ENCODE peak calls at places on chromosomes 4 and X, in seven cellular contexts. O, A, F, Y, V, J and M are unnamed samples.
A peak's percentile ranks its signal among the peaks of the same experiment; 100 is the strongest.

GRCh38 chr4:4852591-4853362 is 6.7 kb upstream of the MSX1 start:
- DNase-seq in J (no peak), O (no peak), V (peak; percentile 79), Y (no peak), A (no peak), F (peak; percentile 31), M (peak; percentile 22)

GRCh38 chr4:100849319-100849718 is 331.5 kb upstream of the EMCN start:
- DNase-seq in O (no peak), J (no peak), V (no peak), A (no peak), Y (no peak), F (no peak), M (no peak)

GRCh38 chr4:14375816-14376215 is 626.5 kb upstream of the CPEB2 start:
- DNase-seq in A (no peak), V (no peak), F (no peak), J (no peak), O (no peak), Y (no peak), M (no peak)

GRCh38 chr4:8552024-8552423 is 28.2 kb upstream of the GPR78 start:
- DNase-seq in Y (no peak), V (peak; percentile 3), A (no peak), O (no peak), F (no peak), J (no peak), M (no peak)

GRCh38 chr4:95548738-95549245 is at the start of gene UNC5C:
- DNase-seq in O (no peak), Y (no peak), A (no peak), F (no peak), J (no peak), V (peak; percentile 82), M (peak; percentile 32)

GRCh38 chrX:118370921-118371624 is 25.2 kb downstream of the WDR44 start:
- DNase-seq in A (no peak), F (no peak), V (no peak), Y (peak; percentile 2), J (no peak), O (no peak), M (no peak)

GRCh38 chr4:137283737-137284136 is 248.6 kb downstream of the PCDH18 start:
- DNase-seq in V (peak; percentile 3), F (no peak), Y (no peak), J (no peak), A (no peak), O (no peak), M (no peak)

GRCh38 chr4:40998680-40999358 is 215.5 kb downstream of the APBB2 start:
- DNase-seq in O (no peak), Y (no peak), A (no peak), V (no peak), F (no peak), J (peak; percentile 69), M (peak; percentile 66)

GRCh38 chr4:41882622-41883347 is 52.4 kb upstream of the TMEM33 start:
- DNase-seq in F (peak; percentile 84), Y (no peak), A (no peak), J (no peak), V (peak; percentile 90), O (no peak), M (peak; percentile 35)

GRCh38 chr4:80202190-80202711 is 4.9 kb downstream of the PRDM8 start:
- DNase-seq in F (no peak), A (no peak), Y (no peak), V (no peak), O (no peak), J (no peak), M (peak; percentile 77)

GRCh38 chr4:54005475-54005874 is 58.9 kb downstream of the CHIC2 start:
- DNase-seq in A (no peak), O (no peak), F (no peak), J (no peak), V (no peak), Y (no peak), M (no peak)

GRCh38 chrX:16687514-16687913 is 25.0 kb downstream of the CTPS2 start:
- DNase-seq in Y (no peak), F (no peak), V (no peak), A (no peak), J (no peak), O (no peak), M (no peak)

GRCh38 chr4:3245676-3246075 is 3.3 kb upstream of the MSANTD1 start:
- DNase-seq in F (no peak), J (no peak), Y (no peak), A (no peak), V (no peak), O (no peak), M (no peak)

GRCh38 chr4:3247399-3248177 is 1.4 kb upstream of the MSANTD1 start:
- DNase-seq in Y (no peak), J (no peak), V (no peak), A (no peak), F (no peak), O (no peak), M (no peak)

GRCh38 chr4:3248178-3248480 is 830 bp upstream of the MSANTD1 start:
- DNase-seq in A (no peak), F (no peak), V (no peak), O (no peak), J (no peak), Y (no peak), M (no peak)

GRCh38 chr4:3244747-3245146 is 4.2 kb upstream of the MSANTD1 start:
- DNase-seq in V (no peak), J (no peak), F (no peak), Y (no peak), O (no peak), A (no peak), M (no peak)

DNA sequence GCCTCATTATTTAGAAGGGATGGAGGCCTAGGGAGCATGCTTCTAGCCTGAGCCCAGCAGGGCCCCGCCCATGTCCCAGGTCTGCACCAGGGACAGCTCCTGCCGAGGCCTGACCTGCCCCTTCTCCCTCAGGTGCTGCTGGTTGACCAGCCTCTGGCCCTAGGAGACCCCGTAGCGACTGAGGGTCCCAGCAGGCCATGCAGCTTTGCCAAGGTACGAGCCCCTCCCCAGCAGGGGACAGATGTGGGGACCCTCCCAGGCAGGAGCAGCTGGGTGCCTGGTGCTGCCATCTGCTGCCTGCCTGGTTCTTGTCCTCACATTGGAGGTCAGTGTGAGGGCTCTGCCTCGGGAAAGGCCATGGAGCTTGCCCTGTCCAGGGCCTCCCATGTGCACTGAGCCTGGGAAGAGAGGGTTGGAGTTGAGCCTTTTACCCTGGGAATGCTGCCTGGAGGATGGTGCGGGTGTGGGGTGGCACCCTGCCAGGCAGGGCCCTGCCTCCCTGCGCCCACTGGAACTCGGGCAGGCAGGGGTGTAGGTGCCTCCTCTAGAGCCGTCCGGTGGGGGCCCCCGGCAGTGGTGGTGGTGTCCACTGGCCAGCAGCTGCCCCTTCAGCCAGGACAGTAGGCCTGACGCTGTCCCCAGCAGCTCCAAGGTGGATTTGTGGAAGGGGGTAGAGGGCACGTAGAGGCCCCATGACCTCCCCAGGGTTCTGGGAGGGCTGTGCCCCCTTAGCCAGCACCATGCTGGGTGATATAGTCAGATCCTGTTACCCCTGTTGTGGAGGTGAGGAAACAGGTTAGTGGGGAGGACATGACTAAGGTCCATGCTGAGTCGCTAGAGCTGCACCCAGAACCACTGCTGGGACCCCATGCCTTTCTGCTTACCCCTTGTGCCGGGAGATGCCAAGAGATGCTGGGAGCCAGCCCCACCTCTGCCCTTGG is 2.2 kb upstream of the MSANTD1 start:
- DNase-seq in F (no peak), A (no peak), V (no peak), O (no peak), Y (no peak), J (no peak), M (no peak)
- TF ChIP-seq CTCF in F (no peak), A (no peak), V (no peak), O (no peak), Y (peak; percentile 72), J (no peak), M (peak; percentile 5)

DNA sequence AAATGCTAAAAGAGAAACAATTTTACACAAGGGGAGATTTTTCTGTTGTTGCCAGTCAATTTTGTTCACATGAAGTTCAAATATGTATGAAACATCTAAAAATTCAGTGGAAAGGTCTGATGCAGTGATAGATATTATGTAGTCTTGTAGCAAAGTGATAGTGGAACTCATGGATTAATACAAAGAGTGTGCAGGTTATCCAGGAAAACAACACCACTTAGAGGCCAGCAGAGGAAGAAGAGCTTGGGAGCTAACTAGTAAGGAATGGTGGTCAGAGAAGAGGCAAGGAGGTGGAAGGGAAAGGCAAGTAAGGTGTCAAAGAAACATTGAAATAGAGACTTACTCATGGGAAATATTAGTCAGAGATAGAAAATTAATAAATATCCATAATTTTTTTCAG is 395.6 kb downstream of the MAPK10 start:
- DNase-seq in F (no peak), A (no peak), J (no peak), V (no peak), O (no peak), Y (no peak), M (peak; percentile 28)
- TF ChIP-seq MAX in F (no peak), A (no peak), J (no peak), V (no peak), O (no peak), Y (no peak), M (no peak)

DNA sequence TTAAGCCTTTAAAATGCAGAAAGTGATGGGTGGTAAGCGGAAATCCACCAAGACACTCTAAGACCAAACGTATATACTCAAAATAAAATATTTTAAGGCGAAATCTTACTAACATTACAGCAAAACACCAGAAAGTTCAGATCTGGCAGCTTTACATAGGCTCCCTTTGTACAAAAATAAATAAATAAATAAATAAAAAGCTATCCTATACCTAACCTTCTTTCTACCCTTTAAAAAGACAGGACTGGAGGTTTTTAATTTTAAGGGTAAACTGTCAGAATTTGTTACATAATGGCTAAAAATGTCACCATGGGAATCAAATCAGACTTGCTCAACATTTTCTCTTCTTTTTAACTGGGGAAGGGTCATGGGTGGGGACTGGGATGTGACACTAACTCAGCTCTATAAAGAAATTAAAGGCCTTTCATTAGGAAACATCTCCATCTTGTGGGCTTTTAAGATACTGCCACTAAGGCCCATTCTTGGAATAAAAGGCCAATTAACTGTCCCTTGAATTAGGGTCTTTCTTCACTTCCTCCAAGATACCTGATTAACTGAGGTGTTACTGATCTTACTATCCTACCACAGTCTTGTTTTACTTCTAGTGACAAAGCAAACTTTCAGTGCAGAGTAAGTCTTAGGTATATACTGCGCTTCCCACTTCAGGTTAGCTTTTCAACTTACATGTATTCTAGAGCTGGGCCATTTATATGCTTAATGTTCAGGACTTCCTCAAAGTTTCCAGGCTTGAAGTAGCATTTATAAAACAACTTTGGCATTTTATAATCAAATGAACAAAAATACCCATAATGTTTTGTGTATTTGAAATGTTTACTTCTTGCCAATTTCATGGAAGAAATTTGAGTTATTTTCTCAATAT is 13.3 kb downstream of the HNRNPD start:
- DNase-seq in Y (no peak), A (no peak), J (no peak), V (peak; percentile 30), F (peak; percentile 34), O (no peak), M (peak; percentile 58)
- H4K20me1 ChIP-seq in Y (peaks cover 82% of the 10 kb centered on the region), A (peaks cover 23% of the 10 kb centered on the region), J (peaks cover 90% of the 10 kb centered on the region), V (peaks cover 100% of the 10 kb centered on the region), F (peaks cover 38% of the 10 kb centered on the region), O (peaks cover 7% of the 10 kb centered on the region), M (peaks cover 38% of the 10 kb centered on the region)

DNA sequence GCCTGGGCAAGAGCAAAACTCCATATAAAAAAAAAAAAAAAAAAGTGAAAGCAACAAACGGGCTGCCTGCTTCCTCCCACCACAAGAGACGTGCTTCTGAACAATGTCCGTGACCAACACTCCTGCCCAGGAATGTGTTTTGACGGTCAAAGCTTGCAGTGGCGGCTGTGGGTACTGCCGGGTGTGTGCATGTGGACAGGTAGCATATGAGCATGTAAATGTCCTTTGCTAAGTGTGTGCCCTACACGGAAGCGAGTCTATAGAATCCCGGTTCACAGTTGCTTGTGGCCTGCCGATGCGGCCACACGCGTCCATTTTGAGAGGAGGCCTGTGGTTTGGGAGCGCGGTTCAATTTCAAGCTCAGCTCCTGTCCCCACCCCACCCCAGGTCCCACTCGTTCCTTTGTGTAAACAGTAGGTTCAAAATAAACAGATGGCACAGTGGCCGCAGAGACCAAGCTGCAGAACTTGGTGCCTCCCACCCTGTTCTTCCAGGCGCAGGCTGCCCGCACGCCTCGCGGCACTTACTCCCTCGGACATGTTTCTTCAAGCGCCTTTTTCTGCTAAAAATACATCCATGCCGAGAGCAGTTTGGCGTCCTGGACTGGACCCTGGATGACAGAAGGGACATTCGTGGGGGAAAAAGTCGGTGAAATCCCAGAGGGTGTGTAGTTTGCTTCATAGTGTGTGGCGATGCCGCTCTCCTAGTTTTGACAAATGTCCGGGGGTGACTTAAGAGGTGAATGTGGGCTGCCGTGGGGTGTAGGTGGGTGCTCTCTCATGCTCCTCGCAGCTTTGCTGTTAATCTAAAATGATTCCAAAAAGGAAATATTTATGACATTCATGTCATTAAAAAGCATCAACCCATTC is 11.5 kb upstream of the NKX1-1 start:
- DNase-seq in F (no peak), Y (peak; percentile 29), A (no peak), O (no peak), J (no peak), V (peak; percentile 30), M (no peak)
- TF ChIP-seq CTCF in F (no peak), Y (no peak), A (no peak), O (no peak), J (no peak), V (no peak), M (no peak)